ENCODE peak calls at places on chromosomes 11 and 22, in seven cellular contexts. I is PC-9, P is NAMALWA, G is cardiac muscle cell, C is H9, A is B cell, V is kidney glomerular epithelial cell. W is an unnamed sample.

GRCh38 chr22:22195265-22196017 is 49.1 kb upstream of the VPREB1 start:
- DNase-seq in V (peak), C (peak), P (peak), I (peak), G (peak), A (peak), W (peak)

GRCh38 chr11:61007971-61008896 is 36.8 kb downstream of the CD6 start:
- DNase-seq in P (no peak), A (no peak), G (peak), I (peak), V (no peak), C (peak), W (no peak)

GRCh38 chr22:43471186-43471585 is 59.4 kb downstream of the MPPED1 start:
- DNase-seq in V (no peak), G (no peak), P (no peak), A (no peak), C (no peak), I (no peak), W (no peak)

GRCh38 chr11:131109256-131109655 is 193.0 kb upstream of the SNX19 start:
- DNase-seq in V (no peak), A (no peak), C (no peak), I (no peak), G (no peak), P (no peak), W (no peak)

GRCh38 chr11:77471520-77472234 is 2.2 kb downstream of the PAK1 start:
- DNase-seq in G (peak), A (no peak), I (peak), P (peak), C (no peak), V (no peak), W (peak)

GRCh38 chr11:15988693-15989231 is 367.6 kb downstream of the SOX6 start:
- DNase-seq in I (no peak), C (peak), G (peak), P (peak), V (no peak), A (no peak), W (peak)

GRCh38 chr11:20688761-20689160 is 19.4 kb downstream of the NELL1 start:
- DNase-seq in I (no peak), A (no peak), G (no peak), C (no peak), P (no peak), V (no peak), W (no peak)

GRCh38 chr22:48267681-48268080 is 1505.2 kb downstream of the TBC1D22A start:
- DNase-seq in P (no peak), G (no peak), C (no peak), V (no peak), A (peak), I (no peak), W (no peak)

GRCh38 chr11:117179048-117179999 is 781 bp downstream of the SIDT2 start:
- DNase-seq in P (peak), C (peak), V (no peak), G (peak), A (peak), I (peak), W (peak)

GRCh38 chr22:41288245-41288946 is 2.4 kb upstream of the RANGAP1 start:
- DNase-seq in I (peak), A (no peak), C (peak), G (peak), P (no peak), V (peak), W (no peak)

GRCh38 chr11:27124514-27125264 is 84.1 kb downstream of the BBOX1 start:
- DNase-seq in V (peak), I (no peak), C (no peak), P (no peak), A (no peak), G (no peak), W (no peak)

GRCh38 chr11:65551572-65552398 is 6.4 kb downstream of the LTBP3 start:
- DNase-seq in P (peak), C (peak), V (no peak), G (peak), I (peak), A (peak), W (no peak)

GRCh38 chr11:119694334-119694733 is 34.7 kb downstream of the NECTIN1 start:
- DNase-seq in A (no peak), V (no peak), I (peak), C (no peak), G (no peak), P (peak), W (no peak)

GRCh38 chr22:49536571-49537131 is 291.0 kb downstream of the BRD1 start:
- DNase-seq in I (no peak), G (no peak), A (no peak), C (peak), V (no peak), P (no peak), W (no peak)

GRCh38 chr22:28795932-28796856 is 4.2 kb downstream of the XBP1 start:
- DNase-seq in V (no peak), I (no peak), C (no peak), P (no peak), G (no peak), A (no peak), W (no peak)

GRCh38 chr22:32583921-32584335 is 109.3 kb downstream of the FBXO7 start:
- DNase-seq in I (no peak), V (no peak), G (no peak), P (no peak), A (no peak), C (no peak), W (no peak)